ENCODE peak calls at places on chromosomes 13 and 19, in eight cellular contexts. One of them, this sample, is unnamed.

GRCh38 chr19:19110410-19111137 is 27.7 kb downstream of the TMEM161A start:
- DNase-seq in hepatic stellate cell: no peak
- DNase-seq in psoas muscle: no peak
- DNase-seq in HTR-8/SVneo: no peak
- DNase-seq in AG04449: no peak
- DNase-seq in left ventricle myocardium superior: peak
- DNase-seq in SHP77: no peak
- DNase-seq in T-helper 9 cell: no peak
- DNase-seq in this sample: no peak

GRCh38 chr13:94711561-94712286 is 621 bp downstream of the SOX21 start:
- DNase-seq in T-helper 9 cell: no peak
- DNase-seq in HTR-8/SVneo: no peak
- DNase-seq in hepatic stellate cell: no peak
- DNase-seq in AG04449: no peak
- DNase-seq in psoas muscle: no peak
- DNase-seq in SHP77: no peak
- DNase-seq in left ventricle myocardium superior: no peak
- DNase-seq in this sample: no peak

GRCh38 chr13:45238945-45239795 is 38.3 kb upstream of the KCTD4 start:
- DNase-seq in HTR-8/SVneo: no peak
- DNase-seq in hepatic stellate cell: peak
- DNase-seq in left ventricle myocardium superior: no peak
- DNase-seq in psoas muscle: no peak
- DNase-seq in AG04449: no peak
- DNase-seq in SHP77: no peak
- DNase-seq in T-helper 9 cell: no peak
- DNase-seq in this sample: no peak

GRCh38 chr13:35649162-35649561 is 172.7 kb upstream of the MAB21L1 start:
- DNase-seq in psoas muscle: no peak
- DNase-seq in SHP77: no peak
- DNase-seq in HTR-8/SVneo: no peak
- DNase-seq in AG04449: no peak
- DNase-seq in hepatic stellate cell: no peak
- DNase-seq in left ventricle myocardium superior: no peak
- DNase-seq in T-helper 9 cell: no peak
- DNase-seq in this sample: no peak

GRCh38 chr13:26821766-26822165 is 61.2 kb upstream of the GPR12 start:
- DNase-seq in T-helper 9 cell: no peak
- DNase-seq in left ventricle myocardium superior: no peak
- DNase-seq in AG04449: no peak
- DNase-seq in psoas muscle: no peak
- DNase-seq in hepatic stellate cell: no peak
- DNase-seq in SHP77: no peak
- DNase-seq in HTR-8/SVneo: no peak
- DNase-seq in this sample: no peak

GRCh38 chr13:76683168-76683567 is 203.0 kb downstream of the KCTD12 start:
- DNase-seq in left ventricle myocardium superior: no peak
- DNase-seq in hepatic stellate cell: no peak
- DNase-seq in AG04449: no peak
- DNase-seq in psoas muscle: no peak
- DNase-seq in SHP77: no peak
- DNase-seq in HTR-8/SVneo: no peak
- DNase-seq in T-helper 9 cell: no peak
- DNase-seq in this sample: no peak

GRCh38 chr13:44219808-44220544 is 153.6 kb upstream of the SERP2 start:
- DNase-seq in HTR-8/SVneo: no peak
- DNase-seq in T-helper 9 cell: no peak
- DNase-seq in AG04449: no peak
- DNase-seq in psoas muscle: no peak
- DNase-seq in left ventricle myocardium superior: no peak
- DNase-seq in hepatic stellate cell: peak
- DNase-seq in SHP77: no peak
- DNase-seq in this sample: no peak

GRCh38 chr13:48123827-48124226 is 28.9 kb upstream of the MED4 start:
- DNase-seq in HTR-8/SVneo: no peak
- DNase-seq in SHP77: no peak
- DNase-seq in psoas muscle: no peak
- DNase-seq in left ventricle myocardium superior: no peak
- DNase-seq in AG04449: no peak
- DNase-seq in hepatic stellate cell: no peak
- DNase-seq in T-helper 9 cell: no peak
- DNase-seq in this sample: no peak

GRCh38 chr13:30906411-30906990 is 430 bp downstream of the MEDAG start:
- DNase-seq in psoas muscle: no peak
- DNase-seq in T-helper 9 cell: no peak
- DNase-seq in AG04449: no peak
- DNase-seq in SHP77: no peak
- DNase-seq in hepatic stellate cell: peak
- DNase-seq in left ventricle myocardium superior: peak
- DNase-seq in HTR-8/SVneo: no peak
- DNase-seq in this sample: no peak

GRCh38 chr13:80339578-80339840 is 1.4 kb downstream of the SPRY2 start:
- DNase-seq in HTR-8/SVneo: no peak
- DNase-seq in T-helper 9 cell: no peak
- DNase-seq in left ventricle myocardium superior: no peak
- DNase-seq in SHP77: no peak
- DNase-seq in AG04449: no peak
- DNase-seq in hepatic stellate cell: no peak
- DNase-seq in psoas muscle: no peak
- DNase-seq in this sample: no peak

GRCh38 chr13:65606622-65607021 is 1623.5 kb downstream of the PCDH9 start:
- DNase-seq in SHP77: no peak
- DNase-seq in T-helper 9 cell: no peak
- DNase-seq in HTR-8/SVneo: no peak
- DNase-seq in psoas muscle: no peak
- DNase-seq in hepatic stellate cell: no peak
- DNase-seq in AG04449: peak
- DNase-seq in left ventricle myocardium superior: no peak
- DNase-seq in this sample: no peak

GRCh38 chr19:19418548-19419260 is 13.2 kb downstream of the GATAD2A start:
- DNase-seq in HTR-8/SVneo: no peak
- DNase-seq in psoas muscle: no peak
- DNase-seq in AG04449: no peak
- DNase-seq in left ventricle myocardium superior: no peak
- DNase-seq in hepatic stellate cell: no peak
- DNase-seq in SHP77: no peak
- DNase-seq in T-helper 9 cell: no peak
- DNase-seq in this sample: no peak

GRCh38 chr19:35995655-35995993 is 636 bp downstream of the SDHAF1 start:
- DNase-seq in hepatic stellate cell: peak
- DNase-seq in T-helper 9 cell: no peak
- DNase-seq in left ventricle myocardium superior: peak
- DNase-seq in AG04449: no peak
- DNase-seq in HTR-8/SVneo: peak
- DNase-seq in SHP77: no peak
- DNase-seq in psoas muscle: peak
- DNase-seq in this sample: peak

GRCh38 chr19:54482889-54483288 is 9.8 kb upstream of the CDC42EP5 start:
- DNase-seq in HTR-8/SVneo: no peak
- DNase-seq in hepatic stellate cell: no peak
- DNase-seq in SHP77: no peak
- DNase-seq in left ventricle myocardium superior: no peak
- DNase-seq in psoas muscle: no peak
- DNase-seq in AG04449: no peak
- DNase-seq in T-helper 9 cell: no peak
- DNase-seq in this sample: no peak

GRCh38 chr13:36831291-36831690 is 12.3 kb downstream of the RFXAP start:
- DNase-seq in SHP77: no peak
- DNase-seq in left ventricle myocardium superior: no peak
- DNase-seq in AG04449: no peak
- DNase-seq in HTR-8/SVneo: no peak
- DNase-seq in psoas muscle: no peak
- DNase-seq in hepatic stellate cell: no peak
- DNase-seq in T-helper 9 cell: no peak
- DNase-seq in this sample: no peak

GRCh38 chr13:112583592-112584277 is 4.2 kb downstream of the TUBGCP3 start:
- DNase-seq in left ventricle myocardium superior: peak
- DNase-seq in T-helper 9 cell: no peak
- DNase-seq in psoas muscle: peak
- DNase-seq in hepatic stellate cell: no peak
- DNase-seq in SHP77: no peak
- DNase-seq in AG04449: no peak
- DNase-seq in HTR-8/SVneo: no peak
- DNase-seq in this sample: no peak

GRCh38 chr13:100559886-100560285 is 28.7 kb downstream of the GGACT start:
- DNase-seq in SHP77: no peak
- DNase-seq in T-helper 9 cell: no peak
- DNase-seq in HTR-8/SVneo: no peak
- DNase-seq in psoas muscle: no peak
- DNase-seq in AG04449: no peak
- DNase-seq in hepatic stellate cell: no peak
- DNase-seq in left ventricle myocardium superior: no peak
- DNase-seq in this sample: no peak

GRCh38 chr19:45097776-45098520 is 5.0 kb downstream of the PPP1R37 start:
- DNase-seq in psoas muscle: peak
- DNase-seq in hepatic stellate cell: peak
- DNase-seq in AG04449: peak
- DNase-seq in T-helper 9 cell: no peak
- DNase-seq in SHP77: no peak
- DNase-seq in left ventricle myocardium superior: no peak
- DNase-seq in HTR-8/SVneo: peak
- DNase-seq in this sample: no peak

GRCh38 chr19:35901854-35902661 is at the start of gene HCST:
- DNase-seq in SHP77: no peak
- DNase-seq in AG04449: no peak
- DNase-seq in psoas muscle: no peak
- DNase-seq in left ventricle myocardium superior: no peak
- DNase-seq in hepatic stellate cell: no peak
- DNase-seq in T-helper 9 cell: peak
- DNase-seq in HTR-8/SVneo: no peak
- DNase-seq in this sample: peak

GRCh38 chr13:23134542-23134941 is 46.2 kb upstream of the SGCG start:
- DNase-seq in HTR-8/SVneo: no peak
- DNase-seq in SHP77: no peak
- DNase-seq in T-helper 9 cell: no peak
- DNase-seq in left ventricle myocardium superior: no peak
- DNase-seq in psoas muscle: no peak
- DNase-seq in hepatic stellate cell: no peak
- DNase-seq in AG04449: no peak
- DNase-seq in this sample: no peak

GRCh38 chr19:42357290-42357689 is 31.9 kb downstream of the MEGF8 start:
- DNase-seq in hepatic stellate cell: no peak
- DNase-seq in left ventricle myocardium superior: no peak
- DNase-seq in T-helper 9 cell: no peak
- DNase-seq in AG04449: no peak
- DNase-seq in psoas muscle: no peak
- DNase-seq in HTR-8/SVneo: no peak
- DNase-seq in SHP77: no peak
- DNase-seq in this sample: no peak

GRCh38 chr13:45932172-45932571 is 80.6 kb upstream of the SIAH3 start:
- DNase-seq in HTR-8/SVneo: no peak
- DNase-seq in hepatic stellate cell: no peak
- DNase-seq in T-helper 9 cell: no peak
- DNase-seq in AG04449: no peak
- DNase-seq in left ventricle myocardium superior: no peak
- DNase-seq in SHP77: no peak
- DNase-seq in psoas muscle: no peak
- DNase-seq in this sample: no peak

GRCh38 chr19:4196587-4197148 is 14.2 kb downstream of the ANKRD24 start:
- DNase-seq in psoas muscle: no peak
- DNase-seq in left ventricle myocardium superior: no peak
- DNase-seq in SHP77: no peak
- DNase-seq in T-helper 9 cell: no peak
- DNase-seq in HTR-8/SVneo: no peak
- DNase-seq in AG04449: no peak
- DNase-seq in hepatic stellate cell: no peak
- DNase-seq in this sample: no peak

This sample was measured in effector CD4-positive, alpha-beta T cell.